ENCODE peak calls at places on chromosomes 5 and 9, in nine cellular contexts. A is GM23338; X is heart left ventricle; C is effector memory CD4-positive, alpha-beta T cell; I is OCI-LY7; G is neural progenitor cell; M is mammary epithelial cell; Z is body of pancreas; U is GM23248. T is an unnamed sample.

GRCh38 chr5:160159991-160160826 is 41.0 kb upstream of the PWWP2A start:
- DNase-seq in X (no peak), A (peak; percentile 96), G (peak; percentile 76), Z (no peak), M (peak; percentile 21), U (no peak), C (no peak), I (peak; percentile 25), T (no peak)

GRCh38 chr9:20208951-20209350 is 413.3 kb downstream of the MLLT3 start:
- DNase-seq in X (no peak), M (no peak), I (no peak), A (no peak), G (no peak), U (no peak), Z (no peak), C (no peak), T (no peak)

GRCh38 chr5:143311428-143311827 is 92.1 kb downstream of the NR3C1 start:
- DNase-seq in M (peak; percentile 94), Z (no peak), I (no peak), C (no peak), A (peak; percentile 6), G (no peak), U (peak; percentile 86), X (no peak), T (no peak)

GRCh38 chr5:132050136-132050535 is 10.3 kb upstream of the IL3 start:
- DNase-seq in X (no peak), C (no peak), Z (peak; percentile 59), G (no peak), I (no peak), M (no peak), U (no peak), A (no peak), T (no peak)

GRCh38 chr9:117704024-117704575 is at the start of gene TLR4:
- DNase-seq in Z (peak; percentile 70), X (peak; percentile 75), U (peak; percentile 83), C (no peak), M (peak; percentile 75), A (peak; percentile 16), I (peak; percentile 90), G (peak; percentile 17), T (peak; percentile 84)

GRCh38 chr9:123326662-123327093 is 29.3 kb upstream of the CRB2 start:
- DNase-seq in G (no peak), M (no peak), I (peak; percentile 83), X (no peak), A (peak; percentile 37), U (no peak), Z (peak; percentile 37), C (no peak), T (no peak)

GRCh38 chr9:31908891-31909480 is 475.5 kb upstream of the ACO1 start:
- DNase-seq in U (no peak), G (no peak), X (no peak), M (peak; percentile 31), I (no peak), A (no peak), Z (no peak), C (no peak), T (no peak)

GRCh38 chr5:131275996-131276535 is 12.2 kb downstream of the CDC42SE2 start:
- DNase-seq in G (no peak), Z (no peak), A (no peak), X (no peak), C (no peak), I (peak; percentile 29), U (no peak), M (no peak), T (no peak)

GRCh38 chr5:99019812-99020697 is 91.2 kb upstream of the CHD1 start:
- DNase-seq in I (no peak), X (no peak), A (no peak), Z (no peak), G (no peak), C (no peak), U (peak; percentile 95), M (peak; percentile 75), T (no peak)

GRCh38 chr5:68418230-68418629 is 202.7 kb downstream of the PIK3R1 start:
- DNase-seq in X (no peak), C (no peak), Z (no peak), U (peak; percentile 70), A (no peak), G (no peak), I (no peak), M (no peak), T (no peak)

GRCh38 chr5:43204958-43205357 is 12.9 kb downstream of the NIM1K start:
- DNase-seq in M (no peak), I (no peak), C (no peak), U (no peak), Z (no peak), G (no peak), X (no peak), A (no peak), T (no peak)

GRCh38 chr9:14275331-14275730 is 38.6 kb downstream of the NFIB start:
- DNase-seq in A (no peak), U (no peak), X (no peak), M (no peak), G (no peak), I (no peak), C (no peak), Z (no peak), T (no peak)

GRCh38 chr9:89356782-89357181 is 38.5 kb downstream of the SECISBP2 start:
- DNase-seq in X (no peak), A (no peak), I (no peak), C (no peak), U (no peak), Z (no peak), M (no peak), G (no peak), T (no peak)

GRCh38 chr9:37994639-37995347 is 74.2 kb downstream of the SHB start:
- DNase-seq in X (peak; percentile 84), C (no peak), G (no peak), U (peak; percentile 92), I (no peak), A (no peak), Z (peak; percentile 81), M (no peak), T (peak; percentile 80)

GRCh38 chr5:80227979-80228596 is 27.8 kb downstream of the SERINC5 start:
- DNase-seq in X (no peak), C (no peak), U (no peak), A (no peak), M (no peak), I (no peak), G (no peak), Z (no peak), T (no peak)

GRCh38 chr9:107282268-107282667 is 811 bp upstream of the RAD23B start:
- DNase-seq in U (no peak), C (no peak), M (no peak), A (no peak), I (peak; percentile 37), Z (peak; percentile 9), G (no peak), X (peak; percentile 10), T (no peak)

GRCh38 chr5:105101597-105101996 is 1539.0 kb upstream of the NUDT12 start:
- DNase-seq in M (no peak), C (no peak), G (no peak), I (no peak), Z (no peak), X (no peak), A (no peak), U (no peak), T (no peak)

GRCh38 chr5:178145965-178146820 is 7.5 kb downstream of the NHP2 start:
- DNase-seq in A (peak; percentile 94), U (peak; percentile 67), M (peak; percentile 81), Z (peak; percentile 83), G (peak; percentile 81), X (peak; percentile 46), I (peak; percentile 81), C (peak; percentile 57), T (no peak)

GRCh38 chr5:141506381-141507155 is 17.7 kb downstream of the PCDHGC5 start:
- DNase-seq in C (no peak), U (no peak), M (no peak), I (peak; percentile 55), A (no peak), Z (no peak), X (no peak), G (no peak), T (no peak)
- H3K27ac ChIP-seq in C (no peak overlapping the region), U (peak overlapping the region; percentile 97), M (no peak overlapping the region), I (peak overlapping the region; percentile 99), A (no peak overlapping the region), Z (no peak overlapping the region), X (peak overlapping the region; percentile 84), G (no peak overlapping the region), T (peak overlapping the region; percentile 99)

DNA sequence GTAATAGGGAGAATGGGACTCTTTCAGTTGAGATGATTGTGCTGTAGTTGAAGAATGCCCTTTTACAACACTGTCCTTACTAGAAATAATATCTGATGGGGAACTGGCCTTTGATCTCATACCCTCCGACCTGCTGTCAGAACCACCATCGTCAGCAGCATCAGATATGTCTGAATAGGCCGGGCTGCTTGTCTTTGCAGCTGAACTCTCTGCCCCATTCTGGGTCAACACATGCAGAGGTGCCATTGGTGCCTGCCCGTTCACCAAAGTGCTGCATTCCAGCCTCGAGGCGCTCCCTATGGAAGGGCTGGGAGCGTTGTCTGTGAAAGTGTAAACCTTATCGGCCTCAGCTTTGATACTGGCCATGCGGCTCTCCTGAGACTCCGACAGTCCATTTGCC is 99.0 kb downstream of the ZNF608 start:
- DNase-seq in G (no peak), C (no peak), X (no peak), I (no peak), M (no peak), Z (no peak), U (no peak), A (no peak), T (no peak)
- H3K4me1 ChIP-seq in G (peaks cover 62% of the 10 kb centered on the region), C (peaks cover 13% of the 10 kb centered on the region), X (peaks cover 24% of the 10 kb centered on the region), I (peaks cover 76% of the 10 kb centered on the region), M (peaks cover 58% of the 10 kb centered on the region), Z (peaks cover 37% of the 10 kb centered on the region), U (peaks cover 30% of the 10 kb centered on the region), A (peaks cover 54% of the 10 kb centered on the region), T (peaks cover 10% of the 10 kb centered on the region)

GRCh38 chr9:17135578-17135904 is 701 bp downstream of the CNTLN start:
- DNase-seq in I (no peak), U (no peak), G (no peak), C (no peak), Z (no peak), X (no peak), M (no peak), A (peak; percentile 66), T (no peak)
- H3K27ac ChIP-seq in I (no peak overlapping the region), U (peak overlapping the region; percentile 44), G (no peak overlapping the region), C (no peak overlapping the region), Z (peak overlapping the region; percentile 73), X (peak overlapping the region; percentile 79), M (peak overlapping the region; percentile 57), A (no peak overlapping the region), T (peak overlapping the region; percentile 78)

GRCh38 chr9:124868511-124869465 is 6.9 kb downstream of the ARPC5L start:
- DNase-seq in A (peak; percentile 92), C (peak; percentile 87), X (peak; percentile 90), M (peak; percentile 90), G (peak; percentile 92), U (peak; percentile 93), I (peak; percentile 89), Z (peak; percentile 87), T (peak; percentile 30)
- H3K4me1 ChIP-seq in A (peaks cover 33% of the 10 kb centered on the region), C (peaks cover 36% of the 10 kb centered on the region), X (peaks cover 34% of the 10 kb centered on the region), M (peaks cover 26% of the 10 kb centered on the region), G (peaks cover 11% of the 10 kb centered on the region), U (peaks cover 26% of the 10 kb centered on the region), I (peaks cover 53% of the 10 kb centered on the region), Z (peaks cover 46% of the 10 kb centered on the region), T (peaks cover 31% of the 10 kb centered on the region)

GRCh38 chr5:148172377-148172776 is 4.0 kb downstream of the SPINK14 start:
- DNase-seq in Z (no peak), G (no peak), X (no peak), C (no peak), I (no peak), M (no peak), A (no peak), U (no peak), T (no peak)
- H3K27ac ChIP-seq in Z (no peak overlapping the region), G (no peak overlapping the region), X (no peak overlapping the region), C (no peak overlapping the region), I (no peak overlapping the region), M (no peak overlapping the region), A (no peak overlapping the region), U (no peak overlapping the region), T (no peak overlapping the region)

T was measured in ascending aorta.